ENCODE peak calls at places on chromosomes 11 and 22, in nine cellular contexts. One of them, this sample, is unnamed.

GRCh38 chr22:37675930-37676571 is 615 bp downstream of the LGALS1 start:
- DNase-seq in COR-L47: no peak
- DNase-seq in GM23248: peak; percentile 68
- DNase-seq in iris pigment epithelial cell: peak; percentile 26
- DNase-seq in caudate nucleus: no peak
- DNase-seq in tibial artery: peak; percentile 41
- DNase-seq in NCI-H187: no peak
- DNase-seq in NCI-H1417: no peak
- DNase-seq in effector memory CD8-positive, alpha-beta T cell: no peak
- DNase-seq in this sample: peak; percentile 45

GRCh38 chr11:120912504-120912903 is 111.4 kb upstream of the TBCEL start:
- DNase-seq in COR-L47: no peak
- DNase-seq in GM23248: peak; percentile 67
- DNase-seq in iris pigment epithelial cell: peak; percentile 65
- DNase-seq in caudate nucleus: no peak
- DNase-seq in tibial artery: no peak
- DNase-seq in NCI-H187: no peak
- DNase-seq in NCI-H1417: peak; percentile 11
- DNase-seq in effector memory CD8-positive, alpha-beta T cell: no peak
- DNase-seq in this sample: peak; percentile 33

GRCh38 chr22:46678785-46679700 is 58.9 kb downstream of the GRAMD4 start:
- DNase-seq in COR-L47: no peak
- DNase-seq in GM23248: peak; percentile 63
- DNase-seq in iris pigment epithelial cell: no peak
- DNase-seq in caudate nucleus: no peak
- DNase-seq in tibial artery: no peak
- DNase-seq in NCI-H187: no peak
- DNase-seq in NCI-H1417: no peak
- DNase-seq in effector memory CD8-positive, alpha-beta T cell: no peak
- DNase-seq in this sample: no peak

GRCh38 chr11:19573666-19574065 is 139.0 kb upstream of the NAV2 start:
- DNase-seq in COR-L47: peak; percentile 57
- DNase-seq in GM23248: no peak
- DNase-seq in iris pigment epithelial cell: no peak
- DNase-seq in caudate nucleus: no peak
- DNase-seq in tibial artery: no peak
- DNase-seq in NCI-H187: no peak
- DNase-seq in NCI-H1417: no peak
- DNase-seq in effector memory CD8-positive, alpha-beta T cell: no peak
- DNase-seq in this sample: no peak

GRCh38 chr11:31784645-31785044 is 26.5 kb downstream of the PAX6 start:
- DNase-seq in COR-L47: no peak
- DNase-seq in GM23248: no peak
- DNase-seq in iris pigment epithelial cell: no peak
- DNase-seq in caudate nucleus: no peak
- DNase-seq in tibial artery: no peak
- DNase-seq in NCI-H187: no peak
- DNase-seq in NCI-H1417: no peak
- DNase-seq in effector memory CD8-positive, alpha-beta T cell: no peak
- DNase-seq in this sample: no peak

GRCh38 chr11:45048870-45049825 is 97.3 kb upstream of the PRDM11 start:
- DNase-seq in COR-L47: peak; percentile 61
- DNase-seq in GM23248: peak; percentile 15
- DNase-seq in iris pigment epithelial cell: no peak
- DNase-seq in caudate nucleus: no peak
- DNase-seq in tibial artery: peak; percentile 55
- DNase-seq in NCI-H187: no peak
- DNase-seq in NCI-H1417: peak; percentile 9
- DNase-seq in effector memory CD8-positive, alpha-beta T cell: no peak
- DNase-seq in this sample: no peak

GRCh38 chr22:38796262-38796957 is 2.5 kb upstream of the DNAL4 start:
- DNase-seq in COR-L47: no peak
- DNase-seq in GM23248: peak; percentile 18
- DNase-seq in iris pigment epithelial cell: peak; percentile 8
- DNase-seq in caudate nucleus: no peak
- DNase-seq in tibial artery: no peak
- DNase-seq in NCI-H187: no peak
- DNase-seq in NCI-H1417: no peak
- DNase-seq in effector memory CD8-positive, alpha-beta T cell: no peak
- DNase-seq in this sample: no peak

GRCh38 chr22:23749747-23750373 is 1.1 kb downstream of the ZNF70 start:
- DNase-seq in COR-L47: no peak
- DNase-seq in GM23248: peak; percentile 22
- DNase-seq in iris pigment epithelial cell: no peak
- DNase-seq in caudate nucleus: no peak
- DNase-seq in tibial artery: no peak
- DNase-seq in NCI-H187: no peak
- DNase-seq in NCI-H1417: no peak
- DNase-seq in effector memory CD8-positive, alpha-beta T cell: no peak
- DNase-seq in this sample: no peak

GRCh38 chr11:132161538-132161937 is 791.1 kb downstream of the NTM start:
- DNase-seq in COR-L47: no peak
- DNase-seq in GM23248: no peak
- DNase-seq in iris pigment epithelial cell: no peak
- DNase-seq in caudate nucleus: no peak
- DNase-seq in tibial artery: no peak
- DNase-seq in NCI-H187: no peak
- DNase-seq in NCI-H1417: no peak
- DNase-seq in effector memory CD8-positive, alpha-beta T cell: no peak
- DNase-seq in this sample: no peak

GRCh38 chr22:38317237-38317994 is at the start of gene CSNK1E:
- DNase-seq in COR-L47: peak; percentile 56
- DNase-seq in GM23248: peak; percentile 87
- DNase-seq in iris pigment epithelial cell: peak; percentile 63
- DNase-seq in caudate nucleus: peak; percentile 59
- DNase-seq in tibial artery: peak; percentile 83
- DNase-seq in NCI-H187: no peak
- DNase-seq in NCI-H1417: peak; percentile 53
- DNase-seq in effector memory CD8-positive, alpha-beta T cell: peak; percentile 67
- DNase-seq in this sample: peak; percentile 73

GRCh38 chr11:67295846-67296245 is 6.7 kb downstream of the ANKRD13D start:
- DNase-seq in COR-L47: no peak
- DNase-seq in GM23248: peak; percentile 51
- DNase-seq in iris pigment epithelial cell: no peak
- DNase-seq in caudate nucleus: no peak
- DNase-seq in tibial artery: no peak
- DNase-seq in NCI-H187: no peak
- DNase-seq in NCI-H1417: peak; percentile 20
- DNase-seq in effector memory CD8-positive, alpha-beta T cell: no peak
- DNase-seq in this sample: no peak

GRCh38 chr22:22395230-22395629 is 113.3 kb downstream of the ZNF280B start:
- DNase-seq in COR-L47: no peak
- DNase-seq in GM23248: no peak
- DNase-seq in iris pigment epithelial cell: no peak
- DNase-seq in caudate nucleus: no peak
- DNase-seq in tibial artery: no peak
- DNase-seq in NCI-H187: no peak
- DNase-seq in NCI-H1417: no peak
- DNase-seq in effector memory CD8-positive, alpha-beta T cell: no peak
- DNase-seq in this sample: no peak

GRCh38 chr11:92978226-92979111 is 9.0 kb downstream of the MTNR1B start:
- DNase-seq in COR-L47: peak; percentile 85
- DNase-seq in GM23248: peak; percentile 59
- DNase-seq in iris pigment epithelial cell: no peak
- DNase-seq in caudate nucleus: no peak
- DNase-seq in tibial artery: no peak
- DNase-seq in NCI-H187: peak; percentile 79
- DNase-seq in NCI-H1417: peak; percentile 89
- DNase-seq in effector memory CD8-positive, alpha-beta T cell: no peak
- DNase-seq in this sample: no peak

GRCh38 chr11:76610371-76610770 is 60.2 kb downstream of the LRRC32 start:
- DNase-seq in COR-L47: no peak
- DNase-seq in GM23248: no peak
- DNase-seq in iris pigment epithelial cell: no peak
- DNase-seq in caudate nucleus: no peak
- DNase-seq in tibial artery: no peak
- DNase-seq in NCI-H187: no peak
- DNase-seq in NCI-H1417: no peak
- DNase-seq in effector memory CD8-positive, alpha-beta T cell: no peak
- DNase-seq in this sample: no peak

GRCh38 chr22:24230911-24231656 is 13.8 kb downstream of the GGT5 start:
- DNase-seq in COR-L47: no peak
- DNase-seq in GM23248: peak; percentile 11
- DNase-seq in iris pigment epithelial cell: no peak
- DNase-seq in caudate nucleus: no peak
- DNase-seq in tibial artery: no peak
- DNase-seq in NCI-H187: no peak
- DNase-seq in NCI-H1417: peak; percentile 0
- DNase-seq in effector memory CD8-positive, alpha-beta T cell: peak; percentile 59
- DNase-seq in this sample: no peak

GRCh38 chr22:16959345-16959930 is 48.6 kb downstream of the GAB4 start:
- DNase-seq in COR-L47: no peak
- DNase-seq in GM23248: no peak
- DNase-seq in iris pigment epithelial cell: no peak
- DNase-seq in caudate nucleus: no peak
- DNase-seq in tibial artery: no peak
- DNase-seq in NCI-H187: no peak
- DNase-seq in NCI-H1417: no peak
- DNase-seq in effector memory CD8-positive, alpha-beta T cell: no peak
- DNase-seq in this sample: no peak

GRCh38 chr22:48245119-48245485 is 1482.7 kb downstream of the TBC1D22A start:
- DNase-seq in COR-L47: no peak
- DNase-seq in GM23248: no peak
- DNase-seq in iris pigment epithelial cell: no peak
- DNase-seq in caudate nucleus: no peak
- DNase-seq in tibial artery: no peak
- DNase-seq in NCI-H187: no peak
- DNase-seq in NCI-H1417: no peak
- DNase-seq in effector memory CD8-positive, alpha-beta T cell: peak; percentile 14
- DNase-seq in this sample: no peak

GRCh38 chr11:65489061-65489705 is 9.7 kb upstream of the MALAT1 start:
- DNase-seq in COR-L47: no peak
- DNase-seq in GM23248: peak; percentile 92
- DNase-seq in iris pigment epithelial cell: peak; percentile 87
- DNase-seq in caudate nucleus: no peak
- DNase-seq in tibial artery: peak; percentile 54
- DNase-seq in NCI-H187: no peak
- DNase-seq in NCI-H1417: no peak
- DNase-seq in effector memory CD8-positive, alpha-beta T cell: no peak
- DNase-seq in this sample: peak; percentile 98

This sample was measured in mesenchymal stem cell.